ENCODE peak calls at places on chromosomes 11 and 22, in four cellular contexts. T is right cardiac atrium, I is right lobe of liver, D is ovary. G is an unnamed sample. For H3K9me3, the result is how much of the 10 kb centered on the place peaks cover.

GRCh38 chr11:32706985-32707736 is 87.3 kb downstream of the CCDC73 start:
- DNase-seq in I (no peak), D (no peak), T (no peak), G (no peak)

GRCh38 chr11:6735306-6735705 is 36.5 kb downstream of the OR2AG2 start:
- DNase-seq in T (no peak), D (no peak), I (no peak), G (no peak)

GRCh38 chr11:503179-503981 is 3.7 kb downstream of the RNH1 start:
- DNase-seq in D (peak), I (peak), T (peak), G (peak)

GRCh38 chr11:91792779-91793262 is 431.8 kb upstream of the FAT3 start:
- DNase-seq in D (no peak), T (no peak), I (no peak), G (no peak)

GRCh38 chr11:34050967-34051348 is 573 bp upstream of the CAPRIN1 start:
- DNase-seq in I (no peak), D (no peak), T (no peak), G (no peak)

GRCh38 chr11:129960216-129961214 is 42.1 kb downstream of the PRDM10 start:
- DNase-seq in D (no peak), T (no peak), I (no peak), G (no peak)

GRCh38 chr22:29265929-29266328 is 1.9 kb downstream of the RHBDD3 start:
- DNase-seq in I (no peak), D (peak), T (no peak), G (no peak)

GRCh38 chr11:130522284-130522961 is 74.0 kb downstream of the ADAMTS15 start:
- DNase-seq in T (peak), D (peak), I (peak), G (peak)

GRCh38 chr11:42727879-42728278 is 583.9 kb upstream of the API5 start:
- DNase-seq in I (no peak), T (no peak), D (no peak), G (no peak)

GRCh38 chr11:116134450-116134849 is 630.2 kb upstream of the CADM1 start:
- DNase-seq in T (no peak), D (no peak), I (no peak), G (no peak)

GRCh38 chr22:21025763-21026755 is 6.3 kb downstream of the SLC7A4 start:
- DNase-seq in I (no peak), T (no peak), D (no peak), G (no peak)

GRCh38 chr22:49146511-49146910 is 681.2 kb downstream of the BRD1 start:
- DNase-seq in T (no peak), D (no peak), I (no peak), G (no peak)

GRCh38 chr22:49148895-49149418 is 678.7 kb downstream of the BRD1 start:
- DNase-seq in T (no peak), D (no peak), I (no peak), G (no peak)

GRCh38 chr22:49149721-49150608 is 677.7 kb downstream of the BRD1 start:
- DNase-seq in I (no peak), D (no peak), T (no peak), G (no peak)

GRCh38 chr22:49147171-49147570 is 680.5 kb downstream of the BRD1 start:
- DNase-seq in D (no peak), I (no peak), T (no peak), G (no peak)

GRCh38 chr22:49147617-49148175 is 680.0 kb downstream of the BRD1 start:
- DNase-seq in D (no peak), I (no peak), T (no peak), G (no peak)
- H3K9me3 ChIP-seq in D (under half), I (under half), T (under half), G (under half)

GRCh38 chr11:70040452-70040851 is 37.7 kb upstream of the ANO1 start:
- DNase-seq in I (no peak), T (no peak), D (no peak), G (no peak)
- H3K9me3 ChIP-seq in I (under half), T (under half), D (under half), G (under half)

GRCh38 chr22:49718396-49718795 is 109.3 kb downstream of the BRD1 start:
- DNase-seq in D (no peak), T (no peak), I (no peak), G (no peak)
- H3K9me3 ChIP-seq in D (under half), T (under half), I (under half), G (under half)

DNA sequence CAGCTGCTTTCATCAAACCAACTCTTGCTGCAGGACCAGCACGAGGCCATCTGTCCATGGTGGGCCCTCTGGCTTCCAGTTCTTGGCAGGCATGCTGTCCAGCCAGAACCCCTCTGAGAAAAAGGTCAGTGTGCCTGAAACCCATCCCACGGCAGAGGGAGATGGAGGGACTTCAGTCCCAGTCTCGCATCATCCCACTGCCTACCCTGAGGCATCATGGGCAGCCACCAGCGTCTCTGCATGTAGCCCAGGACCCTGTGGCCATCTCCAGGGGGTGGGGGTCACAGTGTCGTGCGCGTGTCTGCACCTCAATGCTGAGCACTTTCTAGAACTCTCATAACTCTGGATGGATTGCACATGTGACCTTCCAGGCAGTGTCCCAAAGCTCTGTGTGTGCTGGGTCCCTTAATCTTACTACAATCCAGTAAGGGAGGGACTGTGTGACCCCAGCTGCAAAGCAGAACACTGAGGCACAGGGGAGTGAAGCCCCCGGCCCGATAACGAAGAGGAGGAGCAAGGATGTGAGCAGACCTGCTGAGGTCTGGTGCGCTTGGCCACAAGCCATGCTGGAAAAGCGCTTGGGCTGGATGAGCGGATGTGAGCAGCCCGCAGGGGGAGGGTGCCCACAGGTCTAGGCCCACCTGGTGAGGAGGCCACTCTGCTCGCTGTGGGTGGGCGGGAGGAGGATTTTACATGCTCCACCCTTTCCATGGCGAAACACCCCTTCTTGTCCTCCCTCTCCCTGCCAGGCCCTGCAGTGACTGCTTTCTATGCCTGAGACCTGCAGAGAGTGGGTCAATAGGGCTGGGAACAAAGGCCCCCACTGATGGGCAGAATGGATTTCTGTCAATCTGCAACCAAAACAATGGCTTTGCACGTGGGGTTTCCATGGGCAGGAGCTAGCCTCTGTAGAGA is 1401.0 kb downstream of the BRD1 start:
- DNase-seq in I (peak), D (no peak), T (no peak), G (no peak)
- H3K9me3 ChIP-seq in I (under half), D (under half), T (under half), G (under half)

G was measured in lower lobe of right lung.